ENCODE peak calls at places on chromosomes 5 and 9, in six cellular contexts. One of them, this sample, is unnamed.

GRCh38 chr5:169980418-169981053 is at the start of gene INSYN2B:
- DNase-seq in HL-60: no peak
- DNase-seq in cardiac fibroblast: peak; percentile 93
- DNase-seq in astrocyte of the spinal cord: peak; percentile 96
- DNase-seq in left ventricle myocardium inferior: peak; percentile 51
- DNase-seq in neural crest cell: peak; percentile 80
- DNase-seq in this sample: peak; percentile 36

GRCh38 chr5:96868603-96869371 is 7.5 kb upstream of the ERAP2 start:
- DNase-seq in HL-60: no peak
- DNase-seq in cardiac fibroblast: peak; percentile 88
- DNase-seq in astrocyte of the spinal cord: peak; percentile 75
- DNase-seq in left ventricle myocardium inferior: no peak
- DNase-seq in neural crest cell: no peak
- DNase-seq in this sample: peak; percentile 61

GRCh38 chr9:80707120-80707519 is 982.2 kb downstream of the TLE1 start:
- DNase-seq in HL-60: no peak
- DNase-seq in cardiac fibroblast: peak; percentile 3
- DNase-seq in astrocyte of the spinal cord: peak; percentile 61
- DNase-seq in left ventricle myocardium inferior: no peak
- DNase-seq in neural crest cell: no peak
- DNase-seq in this sample: no peak

GRCh38 chr9:34163439-34163838 is 15.4 kb upstream of the UBAP1 start:
- DNase-seq in HL-60: no peak
- DNase-seq in cardiac fibroblast: peak; percentile 50
- DNase-seq in astrocyte of the spinal cord: peak; percentile 14
- DNase-seq in left ventricle myocardium inferior: no peak
- DNase-seq in neural crest cell: no peak
- DNase-seq in this sample: no peak

GRCh38 chr5:174563899-174564298 is 160.5 kb upstream of the MSX2 start:
- DNase-seq in HL-60: no peak
- DNase-seq in cardiac fibroblast: no peak
- DNase-seq in astrocyte of the spinal cord: peak; percentile 20
- DNase-seq in left ventricle myocardium inferior: peak; percentile 14
- DNase-seq in neural crest cell: no peak
- DNase-seq in this sample: no peak

GRCh38 chr5:96855041-96855872 is 21.0 kb upstream of the ERAP2 start:
- DNase-seq in HL-60: no peak
- DNase-seq in cardiac fibroblast: peak; percentile 76
- DNase-seq in astrocyte of the spinal cord: peak; percentile 50
- DNase-seq in left ventricle myocardium inferior: no peak
- DNase-seq in neural crest cell: no peak
- DNase-seq in this sample: no peak

GRCh38 chr9:108297025-108297424 is 558.8 kb downstream of the ACTL7B start:
- DNase-seq in HL-60: peak; percentile 55
- DNase-seq in cardiac fibroblast: peak; percentile 77
- DNase-seq in astrocyte of the spinal cord: peak; percentile 86
- DNase-seq in left ventricle myocardium inferior: no peak
- DNase-seq in neural crest cell: no peak
- DNase-seq in this sample: no peak

GRCh38 chr5:6631441-6631840 is 1.4 kb downstream of the NSUN2 start:
- DNase-seq in HL-60: no peak
- DNase-seq in cardiac fibroblast: peak; percentile 9
- DNase-seq in astrocyte of the spinal cord: no peak
- DNase-seq in left ventricle myocardium inferior: no peak
- DNase-seq in neural crest cell: no peak
- DNase-seq in this sample: no peak

GRCh38 chr5:178394074-178394473 is 161.5 kb upstream of the PHYKPL start:
- DNase-seq in HL-60: no peak
- DNase-seq in cardiac fibroblast: no peak
- DNase-seq in astrocyte of the spinal cord: no peak
- DNase-seq in left ventricle myocardium inferior: no peak
- DNase-seq in neural crest cell: no peak
- DNase-seq in this sample: no peak

DNA sequence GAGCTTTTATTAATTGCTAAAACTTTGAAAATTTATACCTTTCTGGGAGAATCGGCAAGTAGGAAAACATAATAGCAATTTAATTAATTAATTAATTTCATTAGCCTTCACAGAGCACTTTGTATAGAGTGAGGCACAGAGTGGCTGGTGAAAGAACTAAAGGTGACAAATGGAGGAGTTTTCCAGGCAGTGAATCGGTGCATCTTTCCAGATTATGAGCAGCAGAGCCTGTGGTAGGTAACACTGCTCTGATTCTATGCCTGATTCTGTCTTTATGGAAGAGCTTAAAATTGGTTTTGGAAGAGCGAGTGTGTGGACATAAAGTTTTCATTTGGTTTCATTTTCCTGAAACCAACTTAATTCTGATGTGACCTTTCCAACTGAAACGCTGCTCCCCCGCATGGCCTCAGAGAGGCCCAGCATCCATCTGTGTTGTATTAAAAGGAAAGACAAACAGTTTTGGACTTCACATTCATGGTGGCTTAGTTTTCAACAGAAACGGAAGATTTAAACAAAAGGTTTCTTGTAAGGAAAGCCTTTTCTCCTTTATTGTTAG is 188.9 kb upstream of the RPS23 start:
- DNase-seq in HL-60: no peak
- DNase-seq in cardiac fibroblast: peak; percentile 70
- DNase-seq in astrocyte of the spinal cord: peak; percentile 46
- DNase-seq in left ventricle myocardium inferior: no peak
- DNase-seq in neural crest cell: no peak
- DNase-seq in this sample: no peak
- TF ChIP-seq CTCF in HL-60: no peak
- TF ChIP-seq CTCF in cardiac fibroblast: peak; percentile 43
- TF ChIP-seq CTCF in astrocyte of the spinal cord: peak; percentile 21
- TF ChIP-seq CTCF in left ventricle myocardium inferior: peak; percentile 16
- TF ChIP-seq CTCF in neural crest cell: no peak
- TF ChIP-seq CTCF in this sample: no peak

GRCh38 chr5:149629421-149629820 is 48.1 kb downstream of the ARHGEF37 start:
- DNase-seq in HL-60: no peak
- DNase-seq in cardiac fibroblast: no peak
- DNase-seq in astrocyte of the spinal cord: no peak
- DNase-seq in left ventricle myocardium inferior: no peak
- DNase-seq in neural crest cell: no peak
- DNase-seq in this sample: no peak

GRCh38 chr5:149628221-149628620 is 46.9 kb downstream of the ARHGEF37 start:
- DNase-seq in HL-60: peak; percentile 37
- DNase-seq in cardiac fibroblast: peak; percentile 18
- DNase-seq in astrocyte of the spinal cord: no peak
- DNase-seq in left ventricle myocardium inferior: no peak
- DNase-seq in neural crest cell: no peak
- DNase-seq in this sample: no peak

GRCh38 chr5:149628846-149629388 is 47.6 kb downstream of the ARHGEF37 start:
- DNase-seq in HL-60: no peak
- DNase-seq in cardiac fibroblast: no peak
- DNase-seq in astrocyte of the spinal cord: no peak
- DNase-seq in left ventricle myocardium inferior: no peak
- DNase-seq in neural crest cell: no peak
- DNase-seq in this sample: no peak

GRCh38 chr5:149630337-149630736 is 49.0 kb downstream of the ARHGEF37 start:
- DNase-seq in HL-60: no peak
- DNase-seq in cardiac fibroblast: no peak
- DNase-seq in astrocyte of the spinal cord: no peak
- DNase-seq in left ventricle myocardium inferior: no peak
- DNase-seq in neural crest cell: no peak
- DNase-seq in this sample: no peak

GRCh38 chr5:149627070-149627469 is 45.8 kb downstream of the ARHGEF37 start:
- DNase-seq in HL-60: no peak
- DNase-seq in cardiac fibroblast: no peak
- DNase-seq in astrocyte of the spinal cord: no peak
- DNase-seq in left ventricle myocardium inferior: no peak
- DNase-seq in neural crest cell: no peak
- DNase-seq in this sample: no peak
- TF ChIP-seq CTCF in HL-60: no peak
- TF ChIP-seq CTCF in cardiac fibroblast: no peak
- TF ChIP-seq CTCF in astrocyte of the spinal cord: no peak
- TF ChIP-seq CTCF in left ventricle myocardium inferior: no peak
- TF ChIP-seq CTCF in neural crest cell: no peak
- TF ChIP-seq CTCF in this sample: no peak

GRCh38 chr9:13322828-13323550 is 43.5 kb upstream of the MPDZ start:
- DNase-seq in HL-60: no peak
- DNase-seq in cardiac fibroblast: no peak
- DNase-seq in astrocyte of the spinal cord: no peak
- DNase-seq in left ventricle myocardium inferior: peak; percentile 12
- DNase-seq in neural crest cell: no peak
- DNase-seq in this sample: no peak

GRCh38 chr9:13318027-13318426 is 38.5 kb upstream of the MPDZ start:
- DNase-seq in HL-60: no peak
- DNase-seq in cardiac fibroblast: no peak
- DNase-seq in astrocyte of the spinal cord: no peak
- DNase-seq in left ventricle myocardium inferior: no peak
- DNase-seq in neural crest cell: no peak
- DNase-seq in this sample: no peak
- TF ChIP-seq CTCF in HL-60: no peak
- TF ChIP-seq CTCF in cardiac fibroblast: no peak
- TF ChIP-seq CTCF in astrocyte of the spinal cord: no peak
- TF ChIP-seq CTCF in left ventricle myocardium inferior: no peak
- TF ChIP-seq CTCF in neural crest cell: no peak
- TF ChIP-seq CTCF in this sample: no peak

DNA sequence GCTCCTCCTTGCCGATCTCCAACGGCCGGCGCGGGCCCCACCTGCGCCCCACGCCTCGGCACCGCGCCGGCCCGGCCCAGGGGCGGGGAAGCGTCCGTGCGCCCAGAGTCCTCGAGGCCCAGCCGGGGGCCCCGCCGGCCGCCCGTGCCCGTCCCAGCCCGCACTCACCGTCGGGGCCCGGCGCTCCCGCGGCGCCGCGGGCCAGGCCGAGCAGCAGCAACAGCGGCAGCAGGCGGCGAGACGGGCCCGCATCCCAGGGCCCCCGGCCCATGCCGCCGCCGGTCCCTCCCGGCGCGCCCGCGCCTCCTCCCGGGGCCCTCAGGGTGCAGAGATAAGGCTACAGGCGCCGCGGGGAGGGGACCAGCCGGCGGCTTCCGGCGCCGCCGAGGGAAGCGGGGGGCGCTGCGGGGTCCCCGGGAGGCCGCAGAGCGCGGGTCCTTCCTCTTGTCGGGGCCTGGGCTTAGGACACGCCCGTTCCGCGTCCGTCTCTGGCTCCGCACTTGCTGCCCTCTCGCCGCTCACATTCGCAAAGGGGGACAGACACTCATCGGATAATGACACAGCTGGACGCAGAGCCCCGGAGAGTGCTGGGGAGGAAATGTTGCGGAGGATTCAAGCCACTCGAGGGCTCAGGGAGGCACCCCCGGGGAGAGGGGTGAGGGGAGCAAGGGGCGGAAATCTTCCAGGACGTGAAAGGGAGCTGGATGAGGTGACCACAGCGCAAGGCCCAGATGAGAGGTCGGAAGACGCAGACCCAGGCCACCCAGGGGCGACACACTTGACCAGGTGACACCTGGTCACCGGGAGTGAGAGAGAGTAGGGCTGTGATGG is at the start of gene SUSD1:
- DNase-seq in HL-60: peak; percentile 37
- DNase-seq in cardiac fibroblast: no peak
- DNase-seq in astrocyte of the spinal cord: no peak
- DNase-seq in left ventricle myocardium inferior: peak; percentile 58
- DNase-seq in neural crest cell: peak; percentile 46
- DNase-seq in this sample: peak; percentile 82
- TF ChIP-seq CTCF in HL-60: no peak
- TF ChIP-seq CTCF in cardiac fibroblast: no peak
- TF ChIP-seq CTCF in astrocyte of the spinal cord: no peak
- TF ChIP-seq CTCF in left ventricle myocardium inferior: no peak
- TF ChIP-seq CTCF in neural crest cell: no peak
- TF ChIP-seq CTCF in this sample: no peak

DNA sequence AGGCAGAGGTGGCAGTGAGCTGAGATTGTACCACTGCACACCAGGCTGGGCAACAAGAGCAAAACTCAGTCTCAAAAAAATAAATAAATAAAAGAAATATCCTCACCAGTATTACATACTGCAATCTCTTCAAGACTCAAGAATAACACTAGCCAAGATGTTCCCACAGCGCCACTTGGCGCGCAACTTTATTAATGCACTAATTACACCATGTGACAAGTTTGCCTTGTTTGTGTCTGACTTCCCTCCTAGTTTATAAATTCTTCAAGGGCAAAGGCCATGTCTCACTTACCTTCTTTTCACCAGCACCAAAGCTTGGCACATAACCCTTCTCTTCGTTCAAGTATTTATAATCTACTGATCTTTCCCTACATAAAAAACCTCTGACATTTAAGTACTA is 4.8 kb downstream of the SKP1 start:
- DNase-seq in HL-60: no peak
- DNase-seq in cardiac fibroblast: no peak
- DNase-seq in astrocyte of the spinal cord: no peak
- DNase-seq in left ventricle myocardium inferior: no peak
- DNase-seq in neural crest cell: no peak
- DNase-seq in this sample: no peak
- TF ChIP-seq CTCF in HL-60: no peak
- TF ChIP-seq CTCF in cardiac fibroblast: no peak
- TF ChIP-seq CTCF in astrocyte of the spinal cord: no peak
- TF ChIP-seq CTCF in left ventricle myocardium inferior: no peak
- TF ChIP-seq CTCF in neural crest cell: no peak
- TF ChIP-seq CTCF in this sample: no peak

GRCh38 chr5:142059304-142059940 is 46.6 kb upstream of the GNPDA1 start:
- DNase-seq in HL-60: no peak
- DNase-seq in cardiac fibroblast: peak; percentile 51
- DNase-seq in astrocyte of the spinal cord: no peak
- DNase-seq in left ventricle myocardium inferior: no peak
- DNase-seq in neural crest cell: no peak
- DNase-seq in this sample: no peak
- TF ChIP-seq CTCF in HL-60: no peak
- TF ChIP-seq CTCF in cardiac fibroblast: no peak
- TF ChIP-seq CTCF in astrocyte of the spinal cord: no peak
- TF ChIP-seq CTCF in left ventricle myocardium inferior: peak; percentile 42
- TF ChIP-seq CTCF in neural crest cell: peak; percentile 16
- TF ChIP-seq CTCF in this sample: no peak

DNA sequence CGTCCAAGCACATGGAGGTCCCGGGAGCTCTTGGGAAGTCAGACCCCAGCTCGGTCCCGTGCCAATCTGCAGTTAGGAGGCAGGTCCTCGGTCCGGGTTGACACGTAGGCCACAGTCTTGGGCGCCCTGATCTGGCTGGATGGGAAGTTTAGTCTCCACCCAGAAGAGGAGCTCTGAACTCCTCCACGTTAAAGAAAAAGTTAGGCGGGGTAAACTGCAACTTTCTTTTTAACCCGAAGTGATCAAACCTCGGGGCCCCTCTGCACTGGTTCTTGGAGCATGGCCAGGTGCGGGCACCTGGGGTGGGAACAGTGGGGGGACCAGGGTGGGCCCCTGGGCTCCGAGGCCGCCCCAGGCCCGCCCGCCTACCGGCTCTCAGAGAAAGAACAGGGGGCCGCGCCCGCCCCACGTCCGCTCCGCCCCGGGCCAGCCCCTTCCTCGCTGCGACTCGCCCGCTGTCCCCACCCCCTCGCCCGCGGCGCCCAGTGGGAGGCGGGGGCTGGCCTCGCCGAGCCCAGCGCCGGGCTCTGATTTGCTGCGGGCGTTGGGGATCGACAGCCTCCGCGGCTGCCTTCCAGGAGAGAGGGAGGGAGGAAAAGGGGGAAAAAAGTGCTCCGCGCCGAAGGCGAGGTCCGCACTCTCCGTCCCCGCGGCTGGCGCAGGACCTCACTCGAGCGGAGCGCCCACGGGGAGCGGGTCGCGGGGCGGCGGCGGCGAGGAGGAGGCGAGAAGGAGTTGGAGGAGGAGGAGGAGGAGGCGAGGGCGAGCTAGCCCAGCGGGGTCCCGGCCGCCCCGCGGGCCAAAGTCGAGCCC is at the start of gene COL5A1:
- DNase-seq in HL-60: no peak
- DNase-seq in cardiac fibroblast: peak; percentile 96
- DNase-seq in astrocyte of the spinal cord: peak; percentile 95
- DNase-seq in left ventricle myocardium inferior: peak; percentile 91
- DNase-seq in neural crest cell: peak; percentile 81
- DNase-seq in this sample: no peak
- TF ChIP-seq CTCF in HL-60: no peak
- TF ChIP-seq CTCF in cardiac fibroblast: no peak
- TF ChIP-seq CTCF in astrocyte of the spinal cord: no peak
- TF ChIP-seq CTCF in left ventricle myocardium inferior: peak; percentile 54
- TF ChIP-seq CTCF in neural crest cell: peak; percentile 42
- TF ChIP-seq CTCF in this sample: no peak